ENCODE peak calls at places on chromosome 16, in eight cellular contexts. One of them, this sample, is unnamed.

GRCh38 chr16:26240807-26241206 is 549.0 kb downstream of the HS3ST4 start:
- DNase-seq in prostate gland: no peak
- DNase-seq in mammary epithelial cell: no peak
- DNase-seq in IMR-90: no peak
- DNase-seq in Calu3: no peak
- DNase-seq in uterus: no peak
- DNase-seq in progenitor cell of endocrine pancreas: no peak
- DNase-seq in left lung: no peak
- DNase-seq in this sample: no peak

GRCh38 chr16:30184430-30185140 is 1.2 kb downstream of the CORO1A start:
- DNase-seq in prostate gland: no peak
- DNase-seq in mammary epithelial cell: peak
- DNase-seq in IMR-90: no peak
- DNase-seq in Calu3: no peak
- DNase-seq in uterus: peak
- DNase-seq in progenitor cell of endocrine pancreas: no peak
- DNase-seq in left lung: peak
- DNase-seq in this sample: peak

GRCh38 chr16:57264950-57265371 is 19.5 kb downstream of the PLLP start:
- DNase-seq in prostate gland: peak
- DNase-seq in mammary epithelial cell: no peak
- DNase-seq in IMR-90: no peak
- DNase-seq in Calu3: peak
- DNase-seq in uterus: no peak
- DNase-seq in progenitor cell of endocrine pancreas: no peak
- DNase-seq in left lung: peak
- DNase-seq in this sample: peak

GRCh38 chr16:80403871-80404270 is 136.9 kb upstream of the DYNLRB2 start:
- DNase-seq in prostate gland: no peak
- DNase-seq in mammary epithelial cell: no peak
- DNase-seq in IMR-90: no peak
- DNase-seq in Calu3: no peak
- DNase-seq in uterus: no peak
- DNase-seq in progenitor cell of endocrine pancreas: no peak
- DNase-seq in left lung: no peak
- DNase-seq in this sample: no peak

GRCh38 chr16:67857547-67858233 is 10.2 kb upstream of the CENPT start:
- DNase-seq in prostate gland: peak
- DNase-seq in mammary epithelial cell: peak
- DNase-seq in IMR-90: peak
- DNase-seq in Calu3: peak
- DNase-seq in uterus: peak
- DNase-seq in progenitor cell of endocrine pancreas: no peak
- DNase-seq in left lung: no peak
- DNase-seq in this sample: peak

GRCh38 chr16:23400387-23400930 is 52.5 kb downstream of the COG7 start:
- DNase-seq in prostate gland: no peak
- DNase-seq in mammary epithelial cell: no peak
- DNase-seq in IMR-90: no peak
- DNase-seq in Calu3: no peak
- DNase-seq in uterus: no peak
- DNase-seq in progenitor cell of endocrine pancreas: no peak
- DNase-seq in left lung: no peak
- DNase-seq in this sample: no peak

GRCh38 chr16:51577621-51578303 is 426.7 kb upstream of the SALL1 start:
- DNase-seq in prostate gland: no peak
- DNase-seq in mammary epithelial cell: peak
- DNase-seq in IMR-90: peak
- DNase-seq in Calu3: peak
- DNase-seq in uterus: no peak
- DNase-seq in progenitor cell of endocrine pancreas: no peak
- DNase-seq in left lung: no peak
- DNase-seq in this sample: peak

GRCh38 chr16:63787014-63787413 is 1334.8 kb downstream of the CDH11 start:
- DNase-seq in prostate gland: no peak
- DNase-seq in mammary epithelial cell: no peak
- DNase-seq in IMR-90: no peak
- DNase-seq in Calu3: no peak
- DNase-seq in uterus: no peak
- DNase-seq in progenitor cell of endocrine pancreas: no peak
- DNase-seq in left lung: no peak
- DNase-seq in this sample: no peak

GRCh38 chr16:8655184-8655717 is 19.2 kb upstream of the ABAT start:
- DNase-seq in prostate gland: no peak
- DNase-seq in mammary epithelial cell: peak
- DNase-seq in IMR-90: peak
- DNase-seq in Calu3: peak
- DNase-seq in uterus: no peak
- DNase-seq in progenitor cell of endocrine pancreas: no peak
- DNase-seq in left lung: no peak
- DNase-seq in this sample: no peak

GRCh38 chr16:19507882-19508281 is 14.0 kb downstream of the GDE1 start:
- DNase-seq in prostate gland: no peak
- DNase-seq in mammary epithelial cell: no peak
- DNase-seq in IMR-90: no peak
- DNase-seq in Calu3: no peak
- DNase-seq in uterus: no peak
- DNase-seq in progenitor cell of endocrine pancreas: no peak
- DNase-seq in left lung: no peak
- DNase-seq in this sample: no peak

GRCh38 chr16:57606147-57606846 is 22.1 kb upstream of the ADGRG1 start:
- DNase-seq in prostate gland: no peak
- DNase-seq in mammary epithelial cell: no peak
- DNase-seq in IMR-90: no peak
- DNase-seq in Calu3: no peak
- DNase-seq in uterus: no peak
- DNase-seq in progenitor cell of endocrine pancreas: no peak
- DNase-seq in left lung: no peak
- DNase-seq in this sample: no peak

GRCh38 chr16:65294154-65294553 is 172.3 kb upstream of the CDH11 start:
- DNase-seq in prostate gland: no peak
- DNase-seq in mammary epithelial cell: no peak
- DNase-seq in IMR-90: no peak
- DNase-seq in Calu3: no peak
- DNase-seq in uterus: no peak
- DNase-seq in progenitor cell of endocrine pancreas: no peak
- DNase-seq in left lung: no peak
- DNase-seq in this sample: no peak

GRCh38 chr16:13136896-13137295 is 235.5 kb downstream of the SHISA9 start:
- DNase-seq in prostate gland: no peak
- DNase-seq in mammary epithelial cell: peak
- DNase-seq in IMR-90: no peak
- DNase-seq in Calu3: no peak
- DNase-seq in uterus: no peak
- DNase-seq in progenitor cell of endocrine pancreas: no peak
- DNase-seq in left lung: no peak
- DNase-seq in this sample: no peak

GRCh38 chr16:71658771-71659170 is 32.8 kb downstream of the MARVELD3 start:
- DNase-seq in prostate gland: no peak
- DNase-seq in mammary epithelial cell: no peak
- DNase-seq in IMR-90: no peak
- DNase-seq in Calu3: no peak
- DNase-seq in uterus: no peak
- DNase-seq in progenitor cell of endocrine pancreas: no peak
- DNase-seq in left lung: no peak
- DNase-seq in this sample: no peak

GRCh38 chr16:48542020-48542473 is 67.9 kb downstream of the N4BP1 start:
- DNase-seq in prostate gland: peak
- DNase-seq in mammary epithelial cell: peak
- DNase-seq in IMR-90: peak
- DNase-seq in Calu3: peak
- DNase-seq in uterus: no peak
- DNase-seq in progenitor cell of endocrine pancreas: no peak
- DNase-seq in left lung: peak
- DNase-seq in this sample: no peak

GRCh38 chr16:48547530-48547929 is 62.5 kb downstream of the N4BP1 start:
- DNase-seq in prostate gland: no peak
- DNase-seq in mammary epithelial cell: no peak
- DNase-seq in IMR-90: no peak
- DNase-seq in Calu3: no peak
- DNase-seq in uterus: no peak
- DNase-seq in progenitor cell of endocrine pancreas: no peak
- DNase-seq in left lung: no peak
- DNase-seq in this sample: no peak

GRCh38 chr16:48541108-48541786 is 68.7 kb downstream of the N4BP1 start:
- DNase-seq in prostate gland: no peak
- DNase-seq in mammary epithelial cell: no peak
- DNase-seq in IMR-90: no peak
- DNase-seq in Calu3: no peak
- DNase-seq in uterus: no peak
- DNase-seq in progenitor cell of endocrine pancreas: no peak
- DNase-seq in left lung: no peak
- DNase-seq in this sample: no peak

GRCh38 chr16:48542966-48543365 is 67.0 kb downstream of the N4BP1 start:
- DNase-seq in prostate gland: no peak
- DNase-seq in mammary epithelial cell: no peak
- DNase-seq in IMR-90: no peak
- DNase-seq in Calu3: no peak
- DNase-seq in uterus: no peak
- DNase-seq in progenitor cell of endocrine pancreas: no peak
- DNase-seq in left lung: peak
- DNase-seq in this sample: no peak

GRCh38 chr16:48546774-48547173 is 63.2 kb downstream of the N4BP1 start:
- DNase-seq in prostate gland: no peak
- DNase-seq in mammary epithelial cell: no peak
- DNase-seq in IMR-90: no peak
- DNase-seq in Calu3: peak
- DNase-seq in uterus: no peak
- DNase-seq in progenitor cell of endocrine pancreas: no peak
- DNase-seq in left lung: no peak
- DNase-seq in this sample: no peak
- TF ChIP-seq CTCF in prostate gland: no peak
- TF ChIP-seq CTCF in mammary epithelial cell: no peak
- TF ChIP-seq CTCF in IMR-90: no peak
- TF ChIP-seq CTCF in Calu3: no peak
- TF ChIP-seq CTCF in uterus: no peak
- TF ChIP-seq CTCF in progenitor cell of endocrine pancreas: no peak
- TF ChIP-seq CTCF in left lung: no peak
- TF ChIP-seq CTCF in this sample: no peak

GRCh38 chr16:1285669-1286491 is 23.6 kb upstream of the UBE2I start:
- DNase-seq in prostate gland: no peak
- DNase-seq in mammary epithelial cell: no peak
- DNase-seq in IMR-90: no peak
- DNase-seq in Calu3: no peak
- DNase-seq in uterus: no peak
- DNase-seq in progenitor cell of endocrine pancreas: no peak
- DNase-seq in left lung: no peak
- DNase-seq in this sample: peak
- TF ChIP-seq CTCF in prostate gland: no peak
- TF ChIP-seq CTCF in mammary epithelial cell: no peak
- TF ChIP-seq CTCF in IMR-90: no peak
- TF ChIP-seq CTCF in Calu3: no peak
- TF ChIP-seq CTCF in uterus: no peak
- TF ChIP-seq CTCF in progenitor cell of endocrine pancreas: peak
- TF ChIP-seq CTCF in left lung: no peak
- TF ChIP-seq CTCF in this sample: no peak

DNA sequence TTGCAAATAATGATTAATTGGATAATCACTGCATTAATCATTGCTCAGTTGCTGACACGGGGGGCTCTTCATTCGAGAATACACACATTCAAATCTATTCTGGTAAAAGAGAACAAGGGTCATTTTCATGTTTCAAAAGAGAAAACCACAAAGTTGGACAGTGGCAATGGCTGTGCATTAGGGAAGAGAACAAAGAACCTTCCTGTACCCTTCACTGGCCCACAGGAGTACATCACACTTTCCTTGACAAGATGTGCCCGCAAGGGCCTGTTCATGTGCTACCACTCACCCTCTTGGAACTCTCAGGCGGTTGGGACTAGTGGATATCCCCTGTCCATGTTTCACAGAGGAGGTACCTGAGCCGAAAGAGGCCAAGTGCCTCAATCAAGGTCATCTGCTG is 223.2 kb downstream of the ZFHX3 start:
- DNase-seq in prostate gland: no peak
- DNase-seq in mammary epithelial cell: no peak
- DNase-seq in IMR-90: no peak
- DNase-seq in Calu3: no peak
- DNase-seq in uterus: no peak
- DNase-seq in progenitor cell of endocrine pancreas: no peak
- DNase-seq in left lung: no peak
- DNase-seq in this sample: no peak
- TF ChIP-seq CTCF in prostate gland: no peak
- TF ChIP-seq CTCF in mammary epithelial cell: no peak
- TF ChIP-seq CTCF in IMR-90: no peak
- TF ChIP-seq CTCF in Calu3: no peak
- TF ChIP-seq CTCF in uterus: no peak
- TF ChIP-seq CTCF in progenitor cell of endocrine pancreas: no peak
- TF ChIP-seq CTCF in left lung: no peak
- TF ChIP-seq CTCF in this sample: no peak

GRCh38 chr16:49335828-49336227 is 37.8 kb upstream of the C16orf78 start:
- DNase-seq in prostate gland: no peak
- DNase-seq in mammary epithelial cell: no peak
- DNase-seq in IMR-90: no peak
- DNase-seq in Calu3: no peak
- DNase-seq in uterus: no peak
- DNase-seq in progenitor cell of endocrine pancreas: no peak
- DNase-seq in left lung: no peak
- DNase-seq in this sample: no peak

GRCh38 chr16:49340466-49340865 is 33.1 kb upstream of the C16orf78 start:
- DNase-seq in prostate gland: no peak
- DNase-seq in mammary epithelial cell: no peak
- DNase-seq in IMR-90: no peak
- DNase-seq in Calu3: no peak
- DNase-seq in uterus: no peak
- DNase-seq in progenitor cell of endocrine pancreas: no peak
- DNase-seq in left lung: no peak
- DNase-seq in this sample: no peak

GRCh38 chr16:49338867-49339266 is 34.7 kb upstream of the C16orf78 start:
- DNase-seq in prostate gland: no peak
- DNase-seq in mammary epithelial cell: no peak
- DNase-seq in IMR-90: no peak
- DNase-seq in Calu3: no peak
- DNase-seq in uterus: no peak
- DNase-seq in progenitor cell of endocrine pancreas: no peak
- DNase-seq in left lung: no peak
- DNase-seq in this sample: no peak

GRCh38 chr16:49336581-49336980 is 37.0 kb upstream of the C16orf78 start:
- DNase-seq in prostate gland: no peak
- DNase-seq in mammary epithelial cell: no peak
- DNase-seq in IMR-90: no peak
- DNase-seq in Calu3: no peak
- DNase-seq in uterus: no peak
- DNase-seq in progenitor cell of endocrine pancreas: no peak
- DNase-seq in left lung: no peak
- DNase-seq in this sample: no peak

DNA sequence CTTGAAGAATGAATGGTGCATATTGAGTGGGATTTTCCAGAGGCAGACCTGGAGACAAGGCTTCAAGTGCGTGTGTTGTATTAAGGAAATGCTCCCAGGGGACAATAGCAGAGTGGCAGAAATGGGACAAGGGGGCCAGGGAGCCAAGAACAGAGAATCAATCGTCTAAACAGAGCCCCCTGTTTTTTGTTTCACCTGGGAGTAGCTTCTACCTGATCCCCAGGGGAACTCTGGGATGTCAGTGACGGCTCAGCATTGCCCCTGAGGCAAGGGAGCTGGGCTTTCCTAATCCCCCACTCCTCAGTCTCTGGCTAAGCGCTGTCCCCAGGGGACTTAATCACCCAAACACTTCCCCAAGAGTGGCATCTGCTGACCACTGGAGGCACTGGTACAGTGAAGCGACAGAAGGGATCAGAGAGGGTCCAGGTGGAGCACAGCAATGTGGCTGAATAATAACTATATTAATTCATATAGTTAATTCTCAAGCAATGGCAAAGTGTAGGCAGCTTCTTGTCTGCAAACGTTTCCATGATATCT is 35.7 kb upstream of the C16orf78 start:
- DNase-seq in prostate gland: no peak
- DNase-seq in mammary epithelial cell: no peak
- DNase-seq in IMR-90: no peak
- DNase-seq in Calu3: no peak
- DNase-seq in uterus: no peak
- DNase-seq in progenitor cell of endocrine pancreas: no peak
- DNase-seq in left lung: no peak
- DNase-seq in this sample: no peak
- TF ChIP-seq CTCF in prostate gland: no peak
- TF ChIP-seq CTCF in mammary epithelial cell: no peak
- TF ChIP-seq CTCF in IMR-90: no peak
- TF ChIP-seq CTCF in Calu3: no peak
- TF ChIP-seq CTCF in uterus: no peak
- TF ChIP-seq CTCF in progenitor cell of endocrine pancreas: no peak
- TF ChIP-seq CTCF in left lung: no peak
- TF ChIP-seq CTCF in this sample: no peak

This sample was measured in RWPE2.